ENCODE peak calls at places on chromosomes 16 and 17, in five cellular contexts. Y is naive B cell; X is stimulated activated naive CD4-positive, alpha-beta T cell; R is AML-193; U is thoracic aorta. O is an unnamed sample.

GRCh38 chr17:20966869-20967268 is 75.9 kb downstream of the USP22 start:
- DNase-seq in Y (peak; percentile 34), X (no peak), U (no peak), R (no peak), O (no peak)

GRCh38 chr16:70455910-70456309 is 1.5 kb downstream of the FCSK start:
- DNase-seq in Y (no peak), U (no peak), R (no peak), X (no peak), O (no peak)

GRCh38 chr16:52035406-52035805 is 511.5 kb downstream of the TOX3 start:
- DNase-seq in Y (no peak), R (no peak), U (no peak), X (no peak), O (no peak)

GRCh38 chr17:65055708-65056638 is 567 bp downstream of the GNA13 start:
- DNase-seq in R (peak; percentile 31), Y (peak; percentile 50), X (peak; percentile 50), U (peak; percentile 25), O (peak; percentile 35)

GRCh38 chr17:57465551-57465950 is 209.2 kb downstream of the MSI2 start:
- DNase-seq in R (no peak), X (no peak), Y (no peak), U (no peak), O (no peak)

GRCh38 chr16:85354623-85355514 is 242.6 kb upstream of the CIBAR2 start:
- DNase-seq in X (no peak), R (no peak), Y (no peak), U (no peak), O (peak; percentile 46)

GRCh38 chr17:32742686-32743538 is 134.0 kb downstream of the MYO1D start:
- DNase-seq in U (no peak), R (peak; percentile 29), Y (no peak), X (no peak), O (peak; percentile 85)

GRCh38 chr16:15682105-15682570 is 32.1 kb downstream of the NDE1 start:
- DNase-seq in Y (no peak), U (no peak), R (peak; percentile 52), X (no peak), O (peak; percentile 82)

GRCh38 chr17:43146649-43147048 is 21.5 kb upstream of the BRCA1 start:
- DNase-seq in Y (no peak), R (no peak), U (no peak), X (no peak), O (no peak)

GRCh38 chr16:22358000-22358399 is 16.4 kb downstream of the CDR2 start:
- DNase-seq in X (no peak), U (no peak), R (no peak), Y (no peak), O (no peak)

GRCh38 chr16:66660422-66661209 is 35.9 kb downstream of the CMTM4 start:
- DNase-seq in U (peak; percentile 28), Y (no peak), R (no peak), X (no peak), O (peak; percentile 10)

GRCh38 chr17:32258383-32259121 is 7.1 kb upstream of the RHBDL3 start:
- DNase-seq in R (no peak), U (no peak), Y (no peak), X (no peak), O (no peak)

GRCh38 chr16:2115591-2115973 is 20.1 kb downstream of the PKD1 start:
- DNase-seq in Y (no peak), X (no peak), U (no peak), R (no peak), O (no peak)

GRCh38 chr16:21526923-21527807 is 72.2 kb upstream of the METTL9 start:
- DNase-seq in X (no peak), U (no peak), Y (no peak), R (no peak), O (no peak)

GRCh38 chr16:735982-736453 is 4.8 kb downstream of the CIAO3 start:
- DNase-seq in U (no peak), Y (no peak), X (no peak), R (no peak), O (no peak)

GRCh38 chr17:36657390-36657762 is 56.0 kb downstream of the MRM1 start:
- DNase-seq in X (no peak), R (no peak), U (no peak), Y (no peak), O (no peak)

GRCh38 chr16:57519796-57520360 is 16.5 kb downstream of the CCDC102A start:
- DNase-seq in Y (peak; percentile 75), U (no peak), X (peak; percentile 71), R (peak; percentile 19), O (peak; percentile 47)

GRCh38 chr17:16419074-16419928 is 3.9 kb downstream of the TRPV2 start:
- DNase-seq in U (no peak), Y (no peak), R (no peak), X (no peak), O (peak; percentile 73)

GRCh38 chr17:81524063-81524864 is 3.9 kb upstream of the FSCN2 start:
- DNase-seq in X (no peak), U (no peak), R (no peak), Y (no peak), O (no peak)

GRCh38 chr16:54633943-54634362 is 296.7 kb upstream of the IRX5 start:
- DNase-seq in R (peak; percentile 1), U (peak; percentile 35), X (no peak), Y (no peak), O (no peak)

GRCh38 chr17:8479431-8479947 is 43.8 kb downstream of the NDEL1 start:
- DNase-seq in R (no peak), U (no peak), X (no peak), Y (no peak), O (no peak)

GRCh38 chr17:48981927-48982539 is 13.6 kb upstream of the GIP start:
- DNase-seq in R (no peak), U (no peak), X (no peak), Y (no peak), O (no peak)

GRCh38 chr16:77236063-77236511 is 36.9 kb downstream of the SYCE1L start:
- DNase-seq in U (peak; percentile 35), R (peak; percentile 63), X (peak; percentile 82), Y (peak; percentile 76), O (peak; percentile 68)

GRCh38 chr17:30831257-30831656 is 509 bp upstream of the ATAD5 start:
- DNase-seq in Y (no peak), U (no peak), X (no peak), R (no peak), O (no peak)

GRCh38 chr16:9072806-9073341 is 18.6 kb upstream of the HAPSTR1 start:
- DNase-seq in R (no peak), Y (no peak), X (no peak), U (no peak), O (peak; percentile 69)

GRCh38 chr17:41894791-41895331 is 23.9 kb downstream of the ACLY start:
- DNase-seq in R (no peak), Y (no peak), X (no peak), U (no peak), O (no peak)

GRCh38 chr17:10879110-10879509 is 41.2 kb upstream of the PIRT start:
- DNase-seq in X (no peak), R (no peak), Y (no peak), U (no peak), O (peak; percentile 47)

GRCh38 chr16:4599545-4599944 is 15.1 kb downstream of the UBALD1 start:
- DNase-seq in U (no peak), R (no peak), X (no peak), Y (no peak), O (no peak)

GRCh38 chr17:56149266-56150036 is 3.8 kb upstream of the ANKFN1 start:
- DNase-seq in Y (no peak), X (no peak), U (no peak), R (no peak), O (no peak)

GRCh38 chr16:23979982-23980381 is 144.2 kb downstream of the PRKCB start:
- DNase-seq in Y (no peak), U (no peak), X (no peak), R (no peak), O (no peak)

GRCh38 chr16:9049241-9049640 is 42.2 kb upstream of the HAPSTR1 start:
- DNase-seq in U (no peak), Y (no peak), X (no peak), R (no peak), O (no peak)

GRCh38 chr17:51590071-51590470 is 329.7 kb downstream of the UTP18 start:
- DNase-seq in Y (no peak), X (no peak), U (no peak), R (no peak), O (no peak)

GRCh38 chr16:48408688-48409087 is 23.5 kb upstream of the SIAH1 start:
- DNase-seq in U (no peak), Y (no peak), X (no peak), R (peak; percentile 12), O (peak; percentile 63)

GRCh38 chr16:49634235-49635008 is 221.5 kb downstream of the ZNF423 start:
- DNase-seq in X (no peak), R (no peak), Y (no peak), U (no peak), O (no peak)

GRCh38 chr17:4463818-4464501 is 30.2 kb downstream of the SPNS3 start:
- DNase-seq in U (no peak), R (no peak), Y (no peak), X (no peak), O (no peak)

GRCh38 chr16:66099261-66099660 is 267.2 kb upstream of the CDH5 start:
- DNase-seq in R (no peak), Y (no peak), U (no peak), X (no peak), O (no peak)

GRCh38 chr17:77491921-77492445 is 351.2 kb downstream of the SEC14L1 start:
- DNase-seq in Y (peak; percentile 24), X (no peak), R (no peak), U (no peak), O (no peak)

GRCh38 chr16:19610200-19610599 is 54.7 kb downstream of the VPS35L start:
- DNase-seq in R (no peak), X (no peak), Y (no peak), U (no peak), O (no peak)

GRCh38 chr16:8581923-8582580 is 8.3 kb downstream of the TMEM114 start:
- DNase-seq in U (no peak), X (no peak), Y (no peak), R (no peak), O (peak; percentile 85)

O was measured in MV-4-11.